ENCODE peak calls at places on chromosome 4, in four cellular contexts. Q is ecto neural progenitor cell, O is epithelial cell of prostate, A is midbrain. D is an unnamed sample.

GRCh38 chr4:10808591-10808990 is 124.0 kb upstream of the CLNK start:
- DNase-seq in Q (no peak), O (no peak), A (peak), D (no peak)

GRCh38 chr4:37365888-37366287 is 121.3 kb downstream of the NWD2 start:
- DNase-seq in Q (no peak), O (no peak), A (no peak), D (no peak)

GRCh38 chr4:109985993-109986640 is 73.4 kb downstream of the EGF start:
- DNase-seq in Q (no peak), O (no peak), A (no peak), D (no peak)

GRCh38 chr4:83054928-83055327 is 19.9 kb downstream of the COPS4 start:
- DNase-seq in Q (no peak), O (no peak), A (no peak), D (peak)

GRCh38 chr4:57501715-57502114 is 391.5 kb upstream of the IGFBP7 start:
- DNase-seq in Q (no peak), O (no peak), A (no peak), D (no peak)

GRCh38 chr4:38327174-38327573 is 336.8 kb upstream of the KLF3 start:
- DNase-seq in Q (no peak), O (no peak), A (no peak), D (no peak)

GRCh38 chr4:141127884-141128283 is 5.4 kb downstream of the RNF150 start:
- DNase-seq in Q (no peak), O (no peak), A (peak), D (no peak)

GRCh38 chr4:98746530-98746929 is 88.1 kb upstream of the TSPAN5 start:
- DNase-seq in Q (no peak), O (no peak), A (no peak), D (no peak)

GRCh38 chr4:1207157-1207470 is 34.7 kb upstream of the SPON2 start:
- DNase-seq in Q (no peak), O (no peak), A (no peak), D (no peak)

GRCh38 chr4:183321516-183321915 is 710 bp downstream of the CLDN24 start:
- DNase-seq in Q (no peak), O (no peak), A (no peak), D (no peak)

GRCh38 chr4:102849579-102850104 is 19.1 kb upstream of the CISD2 start:
- DNase-seq in Q (no peak), O (no peak), A (no peak), D (no peak)

GRCh38 chr4:141028024-141028529 is 105.2 kb downstream of the RNF150 start:
- DNase-seq in Q (no peak), O (no peak), A (no peak), D (peak)

GRCh38 chr4:14961292-14961691 is 41.0 kb upstream of the CPEB2 start:
- DNase-seq in Q (no peak), O (no peak), A (no peak), D (no peak)

GRCh38 chr4:186954506-186954905 is 230.8 kb upstream of the FAT1 start:
- DNase-seq in Q (no peak), O (no peak), A (no peak), D (no peak)

GRCh38 chr4:81397635-81398034 is 74.1 kb downstream of the RASGEF1B start:
- DNase-seq in Q (no peak), O (no peak), A (no peak), D (no peak)

GRCh38 chr4:186058980-186059316 is 10.0 kb upstream of the TLR3 start:
- DNase-seq in Q (no peak), O (no peak), A (no peak), D (no peak)

GRCh38 chr4:153153339-153153851 is 50.8 kb upstream of the TRIM2 start:
- DNase-seq in Q (peak), O (no peak), A (peak), D (peak)

GRCh38 chr4:139416073-139416673 is 37.7 kb upstream of the RAB33B start:
- DNase-seq in Q (no peak), O (no peak), A (peak), D (no peak)

GRCh38 chr4:44221407-44221806 is 227.2 kb downstream of the KCTD8 start:
- DNase-seq in Q (no peak), O (no peak), A (peak), D (no peak)

D was measured in NCI-H524.